ENCODE peak calls at places on chromosomes 4 and X, in six cellular contexts. E, J, X, F, B and I are unnamed samples.

GRCh38 chr4:48342559-48342878 is 1.2 kb downstream of the SLAIN2 start:
- DNase-seq in E (no peak), J (no peak), B (no peak), F (no peak), X (no peak), I (no peak)

GRCh38 chrX:50594788-50595187 is 124.2 kb upstream of the DGKK start:
- DNase-seq in F (no peak), X (peak; percentile 27), J (no peak), E (no peak), B (no peak), I (no peak)

GRCh38 chr4:185312699-185313098 is 83.0 kb downstream of the LRP2BP start:
- DNase-seq in J (no peak), X (no peak), B (no peak), F (peak; percentile 77), E (no peak), I (no peak)

GRCh38 chr4:98546910-98547544 is 111.4 kb downstream of the TSPAN5 start:
- DNase-seq in F (peak; percentile 71), J (peak; percentile 51), X (no peak), E (no peak), B (no peak), I (no peak)

GRCh38 chr4:173013232-173013932 is 155.2 kb upstream of the GALNT7 start:
- DNase-seq in J (peak; percentile 43), X (peak; percentile 38), F (peak; percentile 22), B (no peak), E (peak; percentile 8), I (no peak)

GRCh38 chrX:140050906-140051305 is 85.6 kb upstream of the CXorf66 start:
- DNase-seq in X (no peak), B (no peak), F (peak; percentile 4), E (no peak), J (no peak), I (no peak)

GRCh38 chrX:20680998-20681397 is 414.3 kb upstream of the RPS6KA3 start:
- DNase-seq in F (no peak), X (no peak), B (no peak), E (no peak), J (no peak), I (no peak)

GRCh38 chr4:169179609-169180526 is 90.9 kb downstream of the SH3RF1 start:
- DNase-seq in J (peak; percentile 57), F (peak; percentile 53), E (no peak), X (no peak), B (no peak), I (no peak)

GRCh38 chr4:88062311-88062710 is 54.9 kb downstream of the PKD2 start:
- DNase-seq in E (no peak), X (no peak), B (no peak), F (no peak), J (no peak), I (no peak)

GRCh38 chr4:185259719-185260118 is 50.3 kb downstream of the SNX25 start:
- DNase-seq in E (no peak), B (no peak), J (no peak), F (no peak), X (no peak), I (no peak)

GRCh38 chrX:13479452-13479813 is 90.0 kb upstream of the EGFL6 start:
- DNase-seq in X (no peak), E (no peak), F (no peak), J (no peak), B (no peak), I (no peak)

GRCh38 chr4:105666693-105667092 is 41.8 kb downstream of the INTS12 start:
- DNase-seq in B (no peak), E (no peak), F (peak; percentile 26), X (no peak), J (no peak), I (no peak)

GRCh38 chr4:27467351-27467750 is 606.7 kb downstream of the STIM2 start:
- DNase-seq in B (no peak), F (no peak), X (no peak), E (no peak), J (no peak), I (no peak)

GRCh38 chrX:9670136-9670905 is 95.3 kb downstream of the GPR143 start:
- DNase-seq in X (no peak), J (no peak), B (no peak), F (peak; percentile 76), E (no peak), I (no peak)

GRCh38 chr4:123593655-123594054 is 197.1 kb downstream of the SPRY1 start:
- DNase-seq in J (no peak), X (no peak), B (no peak), E (no peak), F (no peak), I (no peak)

DNA sequence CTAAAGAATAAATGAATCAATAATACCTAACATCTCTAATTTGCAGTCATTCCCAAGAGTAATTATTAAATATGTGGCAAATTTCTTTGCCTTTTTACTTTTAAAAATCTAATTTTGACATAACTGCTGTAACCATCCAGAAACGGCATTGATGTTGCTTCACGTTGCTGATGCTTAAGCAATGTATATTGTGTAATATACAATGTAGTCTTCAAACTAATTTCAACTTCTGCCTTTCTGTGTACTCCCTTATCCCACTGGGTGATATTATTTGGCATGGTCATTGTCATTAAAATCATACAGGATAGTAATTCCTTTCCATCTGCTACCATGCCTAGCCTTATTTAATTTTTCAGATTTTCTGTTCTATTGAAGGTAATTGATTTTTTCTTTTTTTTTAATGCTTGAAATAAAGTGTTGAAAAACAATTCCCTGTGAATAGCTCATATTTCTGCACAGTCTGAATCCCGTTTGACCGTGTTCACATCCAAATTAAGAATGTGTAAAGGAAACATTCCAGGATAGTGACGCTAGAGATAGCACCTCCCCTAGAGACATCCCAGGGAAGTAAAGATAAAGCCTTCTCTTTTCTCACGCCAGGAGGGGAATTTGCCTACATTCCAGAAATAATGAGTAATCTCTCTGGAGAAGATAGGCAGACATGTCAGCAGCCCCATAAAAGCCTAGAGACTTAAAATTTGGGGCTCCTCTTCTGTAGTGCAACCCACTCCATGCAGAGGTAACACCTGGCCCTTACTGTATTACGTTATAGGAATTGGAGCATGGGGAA is 8.6 kb downstream of the FAM200B start:
- DNase-seq in F (peak; percentile 98), X (peak; percentile 19), J (no peak), B (peak; percentile 57), E (no peak), I (no peak)
- H3K4me1 ChIP-seq in F (peaks cover 18% of the 10 kb centered on the region), X (peaks cover 20% of the 10 kb centered on the region), J (no peaks in the 10 kb centered on the region), B (peaks cover 14% of the 10 kb centered on the region), E (no peaks in the 10 kb centered on the region), I (peaks cover 2% of the 10 kb centered on the region)

DNA sequence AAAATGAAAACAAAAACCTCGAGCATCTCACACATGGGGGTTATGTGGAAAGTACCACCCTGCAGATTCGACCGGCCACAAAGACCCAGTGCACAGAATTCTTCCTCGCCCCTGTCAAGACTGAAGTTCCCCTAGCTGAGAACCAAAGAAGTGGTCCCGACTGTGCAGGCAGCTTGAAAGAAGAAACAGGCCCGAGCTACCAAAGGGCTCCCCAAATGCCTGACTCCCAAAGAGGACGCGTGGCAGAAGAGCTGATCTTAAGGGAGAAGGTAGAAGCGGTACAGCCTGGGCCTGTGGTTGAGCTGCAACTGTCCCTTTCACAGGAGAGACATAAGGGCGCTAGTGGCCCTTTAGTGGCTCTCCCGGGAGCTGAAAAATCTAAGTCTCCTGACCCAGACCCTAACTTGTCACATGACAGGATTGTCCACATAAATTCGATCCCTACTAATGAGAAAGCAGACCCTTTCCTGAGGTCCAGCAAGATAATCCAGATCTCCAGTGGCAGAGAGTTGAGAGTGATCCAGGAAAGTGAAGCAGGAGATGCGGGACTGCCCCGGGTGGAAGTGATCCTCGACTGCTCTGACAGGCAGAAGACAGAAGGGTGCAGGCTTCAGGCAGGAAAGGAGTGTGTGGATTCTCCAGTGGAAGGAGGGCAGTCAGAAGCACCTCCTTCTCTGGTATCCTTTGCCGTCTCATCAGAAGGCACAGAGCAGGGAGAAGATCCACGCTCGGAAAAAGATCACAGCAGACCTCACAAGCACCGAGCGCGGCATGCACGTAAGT is 108.8 kb upstream of the MYOZ2 start:
- DNase-seq in B (no peak), J (no peak), F (no peak), X (peak; percentile 31), E (no peak), I (no peak)
- H3K4me3 ChIP-seq in B (no peak overlapping the region), J (no peak overlapping the region), F (peak overlapping the region; percentile 51), X (peak overlapping the region; percentile 20), E (no peak overlapping the region), I (no peak overlapping the region)

DNA sequence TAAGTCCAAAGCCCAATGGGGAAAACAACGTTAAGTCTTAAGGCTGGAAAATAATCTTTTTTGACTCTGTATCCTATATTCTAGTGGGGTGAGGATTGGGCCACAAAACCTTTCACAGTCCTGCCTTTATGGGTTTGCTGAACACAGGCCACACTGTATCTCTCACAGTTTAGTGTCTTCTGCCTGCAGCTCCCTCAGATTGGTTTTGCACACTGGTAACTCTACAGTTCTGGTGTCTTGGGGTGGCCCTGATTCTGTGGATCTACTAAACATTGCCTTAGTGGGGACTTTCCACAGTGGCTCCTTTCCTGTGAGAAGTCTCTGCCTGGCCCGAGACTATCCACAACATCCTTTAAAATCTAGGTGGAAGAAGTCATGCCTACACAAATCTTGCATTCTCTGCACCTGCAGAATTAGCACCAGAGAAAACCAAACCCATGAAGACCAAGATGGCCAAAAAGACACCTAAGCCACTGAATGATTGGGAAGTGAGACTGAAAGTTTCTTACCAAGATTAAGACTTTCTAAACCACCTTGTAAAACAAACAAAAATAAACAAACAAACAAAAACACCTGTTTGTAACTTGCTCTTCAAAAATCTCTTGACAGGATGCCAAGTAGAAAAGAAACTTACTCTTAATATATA is 150.4 kb upstream of the PCDH10 start:
- DNase-seq in J (no peak), X (no peak), B (no peak), F (no peak), E (no peak), I (no peak)
- H3K4me1 ChIP-seq in J (no peaks in the 10 kb centered on the region), X (no peaks in the 10 kb centered on the region), B (no peaks in the 10 kb centered on the region), F (no peaks in the 10 kb centered on the region), E (no peaks in the 10 kb centered on the region), I (no peaks in the 10 kb centered on the region)

GRCh38 chr4:92305148-92305877 is 1.5 kb downstream of the GRID2 start:
- DNase-seq in X (peak; percentile 17), J (peak; percentile 61), E (no peak), F (peak; percentile 72), B (peak; percentile 22), I (no peak)
- H3K4me3 ChIP-seq in X (peak overlapping the region; percentile 48), J (peak overlapping the region; percentile 17), E (no peak overlapping the region), F (peak overlapping the region; percentile 9), B (peak overlapping the region; percentile 53), I (no peak overlapping the region)

GRCh38 chr4:2802618-2803531 is 10.0 kb downstream of the SH3BP2 start:
- DNase-seq in E (no peak), J (no peak), B (no peak), X (no peak), F (no peak), I (no peak)
- H3K4me1 ChIP-seq in E (peaks cover 39% of the 10 kb centered on the region), J (peaks cover 73% of the 10 kb centered on the region), B (peaks cover 31% of the 10 kb centered on the region), X (peaks cover 96% of the 10 kb centered on the region), F (peaks cover 29% of the 10 kb centered on the region), I (peaks cover 40% of the 10 kb centered on the region)

GRCh38 chr4:145956288-145956890 is 17.8 kb upstream of the ZNF827 start:
- DNase-seq in E (no peak), X (peak; percentile 23), B (no peak), J (peak; percentile 29), F (peak; percentile 26), I (peak; percentile 24)

GRCh38 chr4:145957307-145957706 is 18.7 kb upstream of the ZNF827 start:
- DNase-seq in F (no peak), J (no peak), B (no peak), X (no peak), E (no peak), I (no peak)

GRCh38 chr4:145960012-145960411 is 21.4 kb upstream of the ZNF827 start:
- DNase-seq in E (no peak), F (no peak), J (no peak), B (no peak), X (no peak), I (no peak)

GRCh38 chr4:145951931-145952330 is 13.3 kb upstream of the ZNF827 start:
- DNase-seq in J (no peak), E (no peak), F (no peak), B (no peak), X (no peak), I (no peak)

GRCh38 chr4:145954924-145955339 is 16.3 kb upstream of the ZNF827 start:
- DNase-seq in E (no peak), B (peak; percentile 98), F (peak; percentile 99), X (no peak), J (no peak), I (no peak)
- H3K4me3 ChIP-seq in E (no peak overlapping the region), B (peak overlapping the region; percentile 18), F (no peak overlapping the region), X (no peak overlapping the region), J (no peak overlapping the region), I (no peak overlapping the region)